ENCODE peak calls at places on chromosomes 3 and 15, in eight cellular contexts. K is A549; Z is ELF-1; Q is foreskin fibroblast; R is GDM1; A is stimulated activated CD4-positive, alpha-beta T cell treated with anti-CD3 and anti-CD28 coated beads, TNF-alpha, amount 100 ng/mL, for 1 hour; E is GM04503; H is fibroblast of the conjunctiva. C is an unnamed sample.

GRCh38 chr3:128355549-128355930 is 111.2 kb downstream of the DNAJB8 start:
- DNase-seq in K (no peak), Q (no peak), E (no peak), A (no peak), H (no peak), R (no peak), Z (no peak), C (no peak)

GRCh38 chr3:185558395-185558794 is 6.0 kb upstream of the LIPH start:
- DNase-seq in K (no peak), Z (no peak), A (no peak), Q (no peak), H (no peak), R (no peak), E (no peak), C (no peak)

GRCh38 chr3:140472621-140473020 is 205.2 kb upstream of the TRIM42 start:
- DNase-seq in K (no peak), Q (no peak), R (no peak), E (no peak), Z (no peak), A (no peak), H (no peak), C (no peak)

GRCh38 chr3:409011-409410 is 212.4 kb downstream of the CHL1 start:
- DNase-seq in A (no peak), E (no peak), H (no peak), Q (no peak), R (no peak), K (no peak), Z (no peak), C (no peak)

GRCh38 chr3:131708216-131708615 is 205.4 kb upstream of the MRPL3 start:
- DNase-seq in R (no peak), A (no peak), E (no peak), K (no peak), H (no peak), Q (no peak), Z (no peak), C (no peak)

GRCh38 chr3:12901631-12902045 is 60.3 kb upstream of the RPL32 start:
- DNase-seq in R (peak), E (no peak), H (no peak), K (no peak), A (no peak), Z (no peak), Q (no peak), C (no peak)

GRCh38 chr15:58361291-58361759 is 70.5 kb upstream of the LIPC start:
- DNase-seq in K (no peak), Z (no peak), H (peak), Q (peak), R (no peak), A (no peak), E (peak), C (no peak)

GRCh38 chr3:161117646-161118045 is 12.5 kb upstream of the B3GALNT1 start:
- DNase-seq in A (no peak), Z (no peak), R (no peak), H (no peak), Q (no peak), K (no peak), E (no peak), C (no peak)

GRCh38 chr15:39530446-39531342 is 50.2 kb upstream of the THBS1 start:
- DNase-seq in Q (peak), H (peak), A (no peak), R (no peak), E (peak), Z (peak), K (no peak), C (peak)

C was measured in NCI-H1092 treated with DMSO at 0.1 percent for 48 hours.